ENCODE peak calls at places on chromosome 2, in six cellular contexts. One of them, this sample, is unnamed.

GRCh38 chr2:230627806-230628724 is 84.6 kb upstream of the CAB39 start:
- DNase-seq in iris pigment epithelial cell: peak
- DNase-seq in stimulated activated CD8-positive, alpha-beta memory T cell treated with anti-CD3 and anti-CD28 coated beads, Interleukin-15, amount 100 ng/mL, for 1 hour: no peak
- DNase-seq in astrocyte of the spinal cord: peak
- DNase-seq in naive thymus-derived CD8-positive, alpha-beta T cell: no peak
- DNase-seq in substantia nigra: no peak
- DNase-seq in this sample: peak

GRCh38 chr2:189179607-189179979 is at the start of gene COL5A2:
- DNase-seq in iris pigment epithelial cell: peak
- DNase-seq in stimulated activated CD8-positive, alpha-beta memory T cell treated with anti-CD3 and anti-CD28 coated beads, Interleukin-15, amount 100 ng/mL, for 1 hour: no peak
- DNase-seq in astrocyte of the spinal cord: peak
- DNase-seq in naive thymus-derived CD8-positive, alpha-beta T cell: no peak
- DNase-seq in substantia nigra: no peak
- DNase-seq in this sample: peak

GRCh38 chr2:109526442-109526970 is 87.3 kb downstream of the SEPTIN10 start:
- DNase-seq in iris pigment epithelial cell: no peak
- DNase-seq in stimulated activated CD8-positive, alpha-beta memory T cell treated with anti-CD3 and anti-CD28 coated beads, Interleukin-15, amount 100 ng/mL, for 1 hour: no peak
- DNase-seq in astrocyte of the spinal cord: no peak
- DNase-seq in naive thymus-derived CD8-positive, alpha-beta T cell: no peak
- DNase-seq in substantia nigra: no peak
- DNase-seq in this sample: no peak

GRCh38 chr2:37350034-37350433 is 5.6 kb downstream of the QPCT start:
- DNase-seq in iris pigment epithelial cell: no peak
- DNase-seq in stimulated activated CD8-positive, alpha-beta memory T cell treated with anti-CD3 and anti-CD28 coated beads, Interleukin-15, amount 100 ng/mL, for 1 hour: no peak
- DNase-seq in astrocyte of the spinal cord: peak
- DNase-seq in naive thymus-derived CD8-positive, alpha-beta T cell: no peak
- DNase-seq in substantia nigra: no peak
- DNase-seq in this sample: no peak

GRCh38 chr2:3630631-3631030 is 27.4 kb upstream of the ALLC start:
- DNase-seq in iris pigment epithelial cell: no peak
- DNase-seq in stimulated activated CD8-positive, alpha-beta memory T cell treated with anti-CD3 and anti-CD28 coated beads, Interleukin-15, amount 100 ng/mL, for 1 hour: no peak
- DNase-seq in astrocyte of the spinal cord: no peak
- DNase-seq in naive thymus-derived CD8-positive, alpha-beta T cell: no peak
- DNase-seq in substantia nigra: no peak
- DNase-seq in this sample: no peak

GRCh38 chr2:30981101-30981500 is 157.1 kb downstream of the GALNT14 start:
- DNase-seq in iris pigment epithelial cell: no peak
- DNase-seq in stimulated activated CD8-positive, alpha-beta memory T cell treated with anti-CD3 and anti-CD28 coated beads, Interleukin-15, amount 100 ng/mL, for 1 hour: no peak
- DNase-seq in astrocyte of the spinal cord: no peak
- DNase-seq in naive thymus-derived CD8-positive, alpha-beta T cell: no peak
- DNase-seq in substantia nigra: no peak
- DNase-seq in this sample: no peak

GRCh38 chr2:72010647-72011355 is 136.9 kb downstream of the CYP26B1 start:
- DNase-seq in iris pigment epithelial cell: no peak
- DNase-seq in stimulated activated CD8-positive, alpha-beta memory T cell treated with anti-CD3 and anti-CD28 coated beads, Interleukin-15, amount 100 ng/mL, for 1 hour: no peak
- DNase-seq in astrocyte of the spinal cord: no peak
- DNase-seq in naive thymus-derived CD8-positive, alpha-beta T cell: no peak
- DNase-seq in substantia nigra: no peak
- DNase-seq in this sample: no peak

GRCh38 chr2:240170883-240171282 is 30.4 kb upstream of the OTOS start:
- DNase-seq in iris pigment epithelial cell: no peak
- DNase-seq in stimulated activated CD8-positive, alpha-beta memory T cell treated with anti-CD3 and anti-CD28 coated beads, Interleukin-15, amount 100 ng/mL, for 1 hour: no peak
- DNase-seq in astrocyte of the spinal cord: no peak
- DNase-seq in naive thymus-derived CD8-positive, alpha-beta T cell: no peak
- DNase-seq in substantia nigra: no peak
- DNase-seq in this sample: no peak

GRCh38 chr2:63698825-63699548 is 110.2 kb downstream of the MDH1 start:
- DNase-seq in iris pigment epithelial cell: peak
- DNase-seq in stimulated activated CD8-positive, alpha-beta memory T cell treated with anti-CD3 and anti-CD28 coated beads, Interleukin-15, amount 100 ng/mL, for 1 hour: no peak
- DNase-seq in astrocyte of the spinal cord: peak
- DNase-seq in naive thymus-derived CD8-positive, alpha-beta T cell: no peak
- DNase-seq in substantia nigra: no peak
- DNase-seq in this sample: peak

GRCh38 chr2:217125004-217125403 is 265.1 kb upstream of the TNP1 start:
- DNase-seq in iris pigment epithelial cell: no peak
- DNase-seq in stimulated activated CD8-positive, alpha-beta memory T cell treated with anti-CD3 and anti-CD28 coated beads, Interleukin-15, amount 100 ng/mL, for 1 hour: no peak
- DNase-seq in astrocyte of the spinal cord: no peak
- DNase-seq in naive thymus-derived CD8-positive, alpha-beta T cell: no peak
- DNase-seq in substantia nigra: no peak
- DNase-seq in this sample: no peak

GRCh38 chr2:98445167-98445522 is 487 bp downstream of the INPP4A start:
- DNase-seq in iris pigment epithelial cell: no peak
- DNase-seq in stimulated activated CD8-positive, alpha-beta memory T cell treated with anti-CD3 and anti-CD28 coated beads, Interleukin-15, amount 100 ng/mL, for 1 hour: no peak
- DNase-seq in astrocyte of the spinal cord: peak
- DNase-seq in naive thymus-derived CD8-positive, alpha-beta T cell: no peak
- DNase-seq in substantia nigra: no peak
- DNase-seq in this sample: peak

GRCh38 chr2:239181601-239182471 is 219.0 kb downstream of the HDAC4 start:
- DNase-seq in iris pigment epithelial cell: no peak
- DNase-seq in stimulated activated CD8-positive, alpha-beta memory T cell treated with anti-CD3 and anti-CD28 coated beads, Interleukin-15, amount 100 ng/mL, for 1 hour: no peak
- DNase-seq in astrocyte of the spinal cord: no peak
- DNase-seq in naive thymus-derived CD8-positive, alpha-beta T cell: no peak
- DNase-seq in substantia nigra: no peak
- DNase-seq in this sample: no peak

GRCh38 chr2:105919191-105919811 is 174.6 kb downstream of the NCK2 start:
- DNase-seq in iris pigment epithelial cell: no peak
- DNase-seq in stimulated activated CD8-positive, alpha-beta memory T cell treated with anti-CD3 and anti-CD28 coated beads, Interleukin-15, amount 100 ng/mL, for 1 hour: no peak
- DNase-seq in astrocyte of the spinal cord: no peak
- DNase-seq in naive thymus-derived CD8-positive, alpha-beta T cell: no peak
- DNase-seq in substantia nigra: no peak
- DNase-seq in this sample: no peak

GRCh38 chr2:174874081-174874480 is 109.8 kb upstream of the CHRNA1 start:
- DNase-seq in iris pigment epithelial cell: no peak
- DNase-seq in stimulated activated CD8-positive, alpha-beta memory T cell treated with anti-CD3 and anti-CD28 coated beads, Interleukin-15, amount 100 ng/mL, for 1 hour: no peak
- DNase-seq in astrocyte of the spinal cord: peak
- DNase-seq in naive thymus-derived CD8-positive, alpha-beta T cell: no peak
- DNase-seq in substantia nigra: no peak
- DNase-seq in this sample: no peak

GRCh38 chr2:177731384-177731783 is 338.8 kb downstream of the AGPS start:
- DNase-seq in iris pigment epithelial cell: no peak
- DNase-seq in stimulated activated CD8-positive, alpha-beta memory T cell treated with anti-CD3 and anti-CD28 coated beads, Interleukin-15, amount 100 ng/mL, for 1 hour: no peak
- DNase-seq in astrocyte of the spinal cord: no peak
- DNase-seq in naive thymus-derived CD8-positive, alpha-beta T cell: no peak
- DNase-seq in substantia nigra: no peak
- DNase-seq in this sample: no peak

GRCh38 chr2:217338306-217338916 is 478.5 kb upstream of the TNP1 start:
- DNase-seq in iris pigment epithelial cell: peak
- DNase-seq in stimulated activated CD8-positive, alpha-beta memory T cell treated with anti-CD3 and anti-CD28 coated beads, Interleukin-15, amount 100 ng/mL, for 1 hour: no peak
- DNase-seq in astrocyte of the spinal cord: peak
- DNase-seq in naive thymus-derived CD8-positive, alpha-beta T cell: no peak
- DNase-seq in substantia nigra: no peak
- DNase-seq in this sample: no peak

GRCh38 chr2:47019991-47020681 is 104.5 kb upstream of the MCFD2 start:
- DNase-seq in iris pigment epithelial cell: no peak
- DNase-seq in stimulated activated CD8-positive, alpha-beta memory T cell treated with anti-CD3 and anti-CD28 coated beads, Interleukin-15, amount 100 ng/mL, for 1 hour: no peak
- DNase-seq in astrocyte of the spinal cord: no peak
- DNase-seq in naive thymus-derived CD8-positive, alpha-beta T cell: no peak
- DNase-seq in substantia nigra: no peak
- DNase-seq in this sample: no peak

GRCh38 chr2:240060977-240061591 is 7.8 kb upstream of the OR6B3 start:
- DNase-seq in iris pigment epithelial cell: peak
- DNase-seq in stimulated activated CD8-positive, alpha-beta memory T cell treated with anti-CD3 and anti-CD28 coated beads, Interleukin-15, amount 100 ng/mL, for 1 hour: peak
- DNase-seq in astrocyte of the spinal cord: peak
- DNase-seq in naive thymus-derived CD8-positive, alpha-beta T cell: peak
- DNase-seq in substantia nigra: peak
- DNase-seq in this sample: peak

GRCh38 chr2:88022522-88022921 is 6.2 kb upstream of the RNU2-63P start:
- DNase-seq in iris pigment epithelial cell: no peak
- DNase-seq in stimulated activated CD8-positive, alpha-beta memory T cell treated with anti-CD3 and anti-CD28 coated beads, Interleukin-15, amount 100 ng/mL, for 1 hour: no peak
- DNase-seq in astrocyte of the spinal cord: no peak
- DNase-seq in naive thymus-derived CD8-positive, alpha-beta T cell: no peak
- DNase-seq in substantia nigra: no peak
- DNase-seq in this sample: no peak

GRCh38 chr2:5668682-5669267 is 23.4 kb upstream of the SOX11 start:
- DNase-seq in iris pigment epithelial cell: no peak
- DNase-seq in stimulated activated CD8-positive, alpha-beta memory T cell treated with anti-CD3 and anti-CD28 coated beads, Interleukin-15, amount 100 ng/mL, for 1 hour: no peak
- DNase-seq in astrocyte of the spinal cord: no peak
- DNase-seq in naive thymus-derived CD8-positive, alpha-beta T cell: no peak
- DNase-seq in substantia nigra: no peak
- DNase-seq in this sample: no peak

GRCh38 chr2:144937899-144938298 is 418.0 kb upstream of the ZEB2 start:
- DNase-seq in iris pigment epithelial cell: no peak
- DNase-seq in stimulated activated CD8-positive, alpha-beta memory T cell treated with anti-CD3 and anti-CD28 coated beads, Interleukin-15, amount 100 ng/mL, for 1 hour: no peak
- DNase-seq in astrocyte of the spinal cord: peak
- DNase-seq in naive thymus-derived CD8-positive, alpha-beta T cell: no peak
- DNase-seq in substantia nigra: no peak
- DNase-seq in this sample: peak

GRCh38 chr2:10532631-10533101 is 84.5 kb upstream of the ODC1 start:
- DNase-seq in iris pigment epithelial cell: no peak
- DNase-seq in stimulated activated CD8-positive, alpha-beta memory T cell treated with anti-CD3 and anti-CD28 coated beads, Interleukin-15, amount 100 ng/mL, for 1 hour: no peak
- DNase-seq in astrocyte of the spinal cord: no peak
- DNase-seq in naive thymus-derived CD8-positive, alpha-beta T cell: no peak
- DNase-seq in substantia nigra: no peak
- DNase-seq in this sample: no peak

GRCh38 chr2:231185050-231185725 is 13.2 kb upstream of the ARMC9 start:
- DNase-seq in iris pigment epithelial cell: no peak
- DNase-seq in stimulated activated CD8-positive, alpha-beta memory T cell treated with anti-CD3 and anti-CD28 coated beads, Interleukin-15, amount 100 ng/mL, for 1 hour: no peak
- DNase-seq in astrocyte of the spinal cord: no peak
- DNase-seq in naive thymus-derived CD8-positive, alpha-beta T cell: no peak
- DNase-seq in substantia nigra: no peak
- DNase-seq in this sample: peak

GRCh38 chr2:42978175-42978886 is 185.9 kb upstream of the HAAO start:
- DNase-seq in iris pigment epithelial cell: no peak
- DNase-seq in stimulated activated CD8-positive, alpha-beta memory T cell treated with anti-CD3 and anti-CD28 coated beads, Interleukin-15, amount 100 ng/mL, for 1 hour: no peak
- DNase-seq in astrocyte of the spinal cord: no peak
- DNase-seq in naive thymus-derived CD8-positive, alpha-beta T cell: no peak
- DNase-seq in substantia nigra: no peak
- DNase-seq in this sample: no peak

GRCh38 chr2:150295544-150295943 is 191.9 kb downstream of the RND3 start:
- DNase-seq in iris pigment epithelial cell: no peak
- DNase-seq in stimulated activated CD8-positive, alpha-beta memory T cell treated with anti-CD3 and anti-CD28 coated beads, Interleukin-15, amount 100 ng/mL, for 1 hour: no peak
- DNase-seq in astrocyte of the spinal cord: no peak
- DNase-seq in naive thymus-derived CD8-positive, alpha-beta T cell: no peak
- DNase-seq in substantia nigra: no peak
- DNase-seq in this sample: no peak

GRCh38 chr2:111005307-111005706 is 115.4 kb upstream of the BCL2L11 start:
- DNase-seq in iris pigment epithelial cell: no peak
- DNase-seq in stimulated activated CD8-positive, alpha-beta memory T cell treated with anti-CD3 and anti-CD28 coated beads, Interleukin-15, amount 100 ng/mL, for 1 hour: no peak
- DNase-seq in astrocyte of the spinal cord: no peak
- DNase-seq in naive thymus-derived CD8-positive, alpha-beta T cell: no peak
- DNase-seq in substantia nigra: no peak
- DNase-seq in this sample: no peak

GRCh38 chr2:43402002-43402401 is 175.6 kb upstream of the ZFP36L2 start:
- DNase-seq in iris pigment epithelial cell: no peak
- DNase-seq in stimulated activated CD8-positive, alpha-beta memory T cell treated with anti-CD3 and anti-CD28 coated beads, Interleukin-15, amount 100 ng/mL, for 1 hour: no peak
- DNase-seq in astrocyte of the spinal cord: no peak
- DNase-seq in naive thymus-derived CD8-positive, alpha-beta T cell: no peak
- DNase-seq in substantia nigra: no peak
- DNase-seq in this sample: no peak

GRCh38 chr2:223626713-223627112 is 24.6 kb upstream of the SCG2 start:
- DNase-seq in iris pigment epithelial cell: peak
- DNase-seq in stimulated activated CD8-positive, alpha-beta memory T cell treated with anti-CD3 and anti-CD28 coated beads, Interleukin-15, amount 100 ng/mL, for 1 hour: no peak
- DNase-seq in astrocyte of the spinal cord: peak
- DNase-seq in naive thymus-derived CD8-positive, alpha-beta T cell: no peak
- DNase-seq in substantia nigra: no peak
- DNase-seq in this sample: no peak

GRCh38 chr2:53265900-53266299 is 501.7 kb upstream of the CHAC2 start:
- DNase-seq in iris pigment epithelial cell: no peak
- DNase-seq in stimulated activated CD8-positive, alpha-beta memory T cell treated with anti-CD3 and anti-CD28 coated beads, Interleukin-15, amount 100 ng/mL, for 1 hour: no peak
- DNase-seq in astrocyte of the spinal cord: no peak
- DNase-seq in naive thymus-derived CD8-positive, alpha-beta T cell: no peak
- DNase-seq in substantia nigra: no peak
- DNase-seq in this sample: no peak

GRCh38 chr2:19712850-19713249 is 188.9 kb downstream of the TTC32 start:
- DNase-seq in iris pigment epithelial cell: no peak
- DNase-seq in stimulated activated CD8-positive, alpha-beta memory T cell treated with anti-CD3 and anti-CD28 coated beads, Interleukin-15, amount 100 ng/mL, for 1 hour: no peak
- DNase-seq in astrocyte of the spinal cord: no peak
- DNase-seq in naive thymus-derived CD8-positive, alpha-beta T cell: no peak
- DNase-seq in substantia nigra: no peak
- DNase-seq in this sample: no peak

GRCh38 chr2:233409286-233409991 is 55.1 kb downstream of the DGKD start:
- DNase-seq in iris pigment epithelial cell: no peak
- DNase-seq in stimulated activated CD8-positive, alpha-beta memory T cell treated with anti-CD3 and anti-CD28 coated beads, Interleukin-15, amount 100 ng/mL, for 1 hour: no peak
- DNase-seq in astrocyte of the spinal cord: no peak
- DNase-seq in naive thymus-derived CD8-positive, alpha-beta T cell: no peak
- DNase-seq in substantia nigra: no peak
- DNase-seq in this sample: peak

This sample was measured in dermis blood vessel endothelial cell.